ENCODE peak calls at places on chromosomes 6 and 20, in nine cellular contexts. Y is esophagus muscularis mucosa; R is left ventricle myocardium inferior; M is stomach; P is naive thymus-derived CD4-positive, alpha-beta T cell; J is uterus; A is heart right ventricle; K is BE2C; X is cardiac muscle cell. S is an unnamed sample.

GRCh38 chr6:118706702-118707101 is 55.3 kb upstream of the CEP85L start:
- DNase-seq in X (no peak), K (no peak), J (no peak), Y (no peak), R (no peak), M (no peak), A (no peak), P (no peak), S (no peak)

GRCh38 chr6:47665112-47665511 is 33.3 kb upstream of the ADGRF4 start:
- DNase-seq in Y (peak; percentile 5), X (no peak), P (no peak), J (no peak), M (no peak), A (no peak), R (no peak), K (no peak), S (no peak)

GRCh38 chr6:140960566-140960965 is 1172.2 kb upstream of the GJE1 start:
- DNase-seq in X (no peak), A (no peak), M (no peak), P (no peak), K (no peak), R (no peak), J (no peak), Y (no peak), S (no peak)

GRCh38 chr20:46936415-46937139 is 41.9 kb downstream of the EYA2 start:
- DNase-seq in X (peak; percentile 54), J (no peak), A (no peak), M (no peak), Y (no peak), K (no peak), P (no peak), R (no peak), S (no peak)

GRCh38 chr20:9359561-9360308 is 154.7 kb upstream of the LAMP5 start:
- DNase-seq in P (no peak), M (peak; percentile 38), X (peak; percentile 50), K (peak; percentile 69), R (no peak), J (peak; percentile 41), Y (no peak), A (peak; percentile 62), S (no peak)

GRCh38 chr6:129786548-129786947 is 74.6 kb downstream of the TMEM244 start:
- DNase-seq in M (no peak), R (no peak), J (no peak), A (no peak), P (no peak), Y (no peak), X (no peak), K (no peak), S (no peak)

GRCh38 chr6:83827050-83827449 is 26.1 kb upstream of the RIPPLY2 start:
- DNase-seq in P (no peak), X (no peak), Y (no peak), R (no peak), A (no peak), M (no peak), K (no peak), J (no peak), S (no peak)

GRCh38 chr6:135906542-135906941 is 55.0 kb downstream of the PDE7B start:
- DNase-seq in J (no peak), X (no peak), P (no peak), M (no peak), Y (no peak), A (no peak), K (no peak), R (no peak), S (no peak)

GRCh38 chr20:8487715-8488114 is 355.6 kb downstream of the PLCB1 start:
- DNase-seq in P (no peak), A (no peak), J (no peak), K (no peak), R (no peak), X (no peak), M (no peak), Y (no peak), S (no peak)

GRCh38 chr6:109121411-109121810 is 26.1 kb downstream of the CEP57L1 start:
- DNase-seq in R (no peak), K (no peak), A (no peak), M (no peak), X (no peak), P (no peak), Y (no peak), J (no peak), S (no peak)

GRCh38 chr20:19726126-19726525 is 31.9 kb upstream of the RIN2 start:
- DNase-seq in R (no peak), X (no peak), A (no peak), Y (no peak), M (no peak), K (no peak), P (no peak), J (no peak), S (no peak)

GRCh38 chr6:152233547-152234320 is 403.4 kb downstream of the SYNE1 start:
- DNase-seq in M (no peak), X (no peak), J (no peak), A (no peak), K (no peak), Y (no peak), P (no peak), R (no peak), S (no peak)

GRCh38 chr6:101605874-101606273 is 212.4 kb downstream of the GRIK2 start:
- DNase-seq in P (no peak), R (no peak), X (no peak), Y (no peak), K (no peak), J (no peak), A (no peak), M (no peak), S (no peak)

GRCh38 chr6:38271081-38271480 is 368.6 kb downstream of the BTBD9 start:
- DNase-seq in J (no peak), A (no peak), P (no peak), M (no peak), K (no peak), R (no peak), Y (no peak), X (no peak), S (no peak)
- H3K4me1 ChIP-seq in J (no peaks in the 10 kb centered on the region), A (peaks cover 36% of the 10 kb centered on the region), P (no peaks in the 10 kb centered on the region), M (no peaks in the 10 kb centered on the region), K (peaks cover 3% of the 10 kb centered on the region), R (peaks cover 41% of the 10 kb centered on the region), Y (peaks cover 6% of the 10 kb centered on the region), X (peaks cover 5% of the 10 kb centered on the region), S (peaks cover 5% of the 10 kb centered on the region)

GRCh38 chr6:144350176-144350575 is 65.0 kb downstream of the UTRN start:
- DNase-seq in P (no peak), M (no peak), A (no peak), R (no peak), K (no peak), J (no peak), Y (no peak), X (no peak), S (no peak)

GRCh38 chr6:144349690-144350132 is 64.6 kb downstream of the UTRN start:
- DNase-seq in Y (no peak), M (no peak), A (peak; percentile 56), K (no peak), J (no peak), X (no peak), P (no peak), R (no peak), S (no peak)

GRCh38 chr6:144352310-144352709 is 67.2 kb downstream of the UTRN start:
- DNase-seq in X (no peak), R (no peak), J (no peak), K (no peak), A (no peak), P (no peak), M (no peak), Y (no peak), S (no peak)

GRCh38 chr6:144351741-144352140 is 66.6 kb downstream of the UTRN start:
- DNase-seq in A (no peak), J (no peak), X (no peak), Y (no peak), K (no peak), R (no peak), M (no peak), P (no peak), S (no peak)

GRCh38 chr6:144351338-144351737 is 66.2 kb downstream of the UTRN start:
- DNase-seq in X (no peak), A (no peak), M (no peak), J (no peak), Y (no peak), K (no peak), R (no peak), P (no peak), S (no peak)
- H3K4me1 ChIP-seq in X (peaks cover 12% of the 10 kb centered on the region), A (peaks cover 52% of the 10 kb centered on the region), M (peaks cover 35% of the 10 kb centered on the region), J (peaks cover 12% of the 10 kb centered on the region), Y (peaks cover 64% of the 10 kb centered on the region), K (no peaks in the 10 kb centered on the region), R (peaks cover 93% of the 10 kb centered on the region), P (peaks cover 67% of the 10 kb centered on the region), S (peaks cover 72% of the 10 kb centered on the region)

DNA sequence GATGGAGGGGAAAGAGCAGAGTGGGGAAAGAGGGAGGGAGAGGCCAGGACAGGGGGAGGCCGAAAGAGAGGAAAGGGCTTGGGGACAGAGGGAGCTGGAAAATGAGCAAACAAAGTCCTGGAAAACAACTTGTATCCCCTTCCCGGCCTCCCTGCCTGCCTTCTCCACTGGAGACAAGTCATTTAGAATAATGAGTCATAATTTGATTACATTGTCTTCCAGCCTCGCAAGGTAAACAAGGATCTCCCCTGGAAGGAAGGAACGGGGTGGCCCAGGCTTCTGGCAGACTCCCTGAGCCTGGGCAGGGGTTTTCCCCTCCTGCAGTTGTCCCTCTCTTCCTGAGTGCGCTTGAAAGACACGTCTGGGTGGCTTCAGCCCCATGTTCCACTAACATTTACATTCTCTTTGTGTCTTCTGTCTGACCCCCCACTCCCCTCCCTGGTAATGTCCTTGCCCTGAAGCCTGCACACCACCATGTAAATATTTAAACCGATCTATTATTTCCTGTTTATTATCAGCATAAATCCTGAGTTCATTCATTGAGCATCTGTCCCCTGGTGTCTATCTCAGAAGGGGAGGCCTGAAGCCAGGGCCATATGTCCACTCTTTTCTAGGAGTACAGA is 12.1 kb upstream of the MRPS18A start:
- DNase-seq in Y (no peak), K (no peak), M (peak; percentile 74), J (no peak), A (no peak), P (no peak), X (no peak), R (no peak), S (no peak)
- H3K4me1 ChIP-seq in Y (peaks cover 50% of the 10 kb centered on the region), K (peaks cover 33% of the 10 kb centered on the region), M (peaks cover 64% of the 10 kb centered on the region), J (peaks cover 9% of the 10 kb centered on the region), A (peaks cover 34% of the 10 kb centered on the region), P (no peaks in the 10 kb centered on the region), X (peaks cover 27% of the 10 kb centered on the region), R (peaks cover 78% of the 10 kb centered on the region), S (peaks cover 48% of the 10 kb centered on the region)

GRCh38 chr6:104958720-104959452 is 2.0 kb downstream of the LIN28B start:
- DNase-seq in P (no peak), R (no peak), K (no peak), M (no peak), J (no peak), Y (no peak), X (peak; percentile 38), A (no peak), S (no peak)

GRCh38 chr6:104957301-104958177 is 632 bp downstream of the LIN28B start:
- DNase-seq in J (no peak), P (no peak), Y (no peak), R (no peak), X (peak; percentile 41), K (peak; percentile 61), A (no peak), M (no peak), S (no peak)

GRCh38 chr6:104956663-104957294 is at the start of gene LIN28B:
- DNase-seq in Y (no peak), J (no peak), X (peak; percentile 37), M (no peak), R (no peak), P (no peak), K (no peak), A (no peak), S (no peak)

GRCh38 chr6:104959453-104959858 is 2.5 kb downstream of the LIN28B start:
- DNase-seq in R (no peak), J (no peak), X (no peak), K (no peak), P (no peak), A (no peak), Y (no peak), M (no peak), S (no peak)

GRCh38 chr6:104958178-104958520 is 1.2 kb downstream of the LIN28B start:
- DNase-seq in R (no peak), Y (no peak), A (no peak), K (no peak), J (no peak), P (no peak), M (no peak), X (no peak), S (no peak)
- H3K4me1 ChIP-seq in R (peaks cover 9% of the 10 kb centered on the region), Y (no peaks in the 10 kb centered on the region), A (no peaks in the 10 kb centered on the region), K (peaks cover 2% of the 10 kb centered on the region), J (no peaks in the 10 kb centered on the region), P (no peaks in the 10 kb centered on the region), M (no peaks in the 10 kb centered on the region), X (peaks cover 23% of the 10 kb centered on the region), S (no peaks in the 10 kb centered on the region)